ENCODE peak calls at places on chromosomes 6 and 20, in ten cellular contexts. N is choroid plexus epithelial cell; G is breast epithelium; S is CD8-positive, alpha-beta memory T cell; U is left lung; X is fibroblast of mammary gland; R is stomach; F is kidney; Z is cardiac muscle cell; I is H7. E is an unnamed sample.

GRCh38 chr20:11072982-11073381 is 399.2 kb upstream of the JAG1 start:
- DNase-seq in N (no peak), G (no peak), S (no peak), U (no peak), X (no peak), R (no peak), F (no peak), Z (no peak), I (no peak), E (no peak)

GRCh38 chr6:155495011-155495768 is 39.6 kb upstream of the NOX3 start:
- DNase-seq in N (peak), G (no peak), S (no peak), U (no peak), X (peak), R (no peak), F (peak), Z (peak), I (peak), E (peak)

GRCh38 chr6:112163295-112164257 is 76.2 kb downstream of the FAM229B start:
- DNase-seq in N (peak), G (no peak), S (peak), U (peak), X (peak), R (peak), F (no peak), Z (peak), I (peak), E (peak)

GRCh38 chr6:139062921-139063320 is 34.4 kb downstream of the ABRACL start:
- DNase-seq in N (peak), G (no peak), S (no peak), U (no peak), X (peak), R (no peak), F (no peak), Z (no peak), I (no peak), E (peak)

GRCh38 chr20:55478739-55479450 is 526.4 kb downstream of the CBLN4 start:
- DNase-seq in N (no peak), G (no peak), S (no peak), U (no peak), X (no peak), R (no peak), F (no peak), Z (no peak), I (no peak), E (no peak)

GRCh38 chr6:84346372-84346771 is 118.9 kb upstream of the CEP162 start:
- DNase-seq in N (peak), G (no peak), S (no peak), U (no peak), X (peak), R (no peak), F (no peak), Z (no peak), I (no peak), E (peak)

GRCh38 chr6:101509556-101509955 is 116.0 kb downstream of the GRIK2 start:
- DNase-seq in N (no peak), G (no peak), S (no peak), U (no peak), X (no peak), R (no peak), F (no peak), Z (no peak), I (no peak), E (peak)

GRCh38 chr20:57672164-57672563 is 37.7 kb downstream of the PMEPA1 start:
- DNase-seq in N (no peak), G (no peak), S (no peak), U (peak), X (peak), R (no peak), F (no peak), Z (peak), I (no peak), E (no peak)

GRCh38 chr6:139853302-139853992 is 479.0 kb upstream of the CITED2 start:
- DNase-seq in N (no peak), G (no peak), S (no peak), U (no peak), X (no peak), R (no peak), F (no peak), Z (no peak), I (no peak), E (peak)

GRCh38 chr6:89792881-89793280 is 26.7 kb downstream of the MDN1 start:
- DNase-seq in N (peak), G (no peak), S (no peak), U (no peak), X (peak), R (no peak), F (no peak), Z (peak), I (peak), E (peak)

GRCh38 chr6:109515781-109516409 is 32.9 kb upstream of the ZBTB24 start:
- DNase-seq in N (peak), G (no peak), S (no peak), U (no peak), X (peak), R (no peak), F (no peak), Z (no peak), I (no peak), E (no peak)

GRCh38 chr6:38799529-38800184 is 84.5 kb downstream of the DNAH8 start:
- DNase-seq in N (no peak), G (no peak), S (no peak), U (no peak), X (no peak), R (no peak), F (no peak), Z (no peak), I (no peak), E (peak)

GRCh38 chr20:32877507-32877906 is 18.8 kb downstream of the EFCAB8 start:
- DNase-seq in N (peak), G (no peak), S (no peak), U (no peak), X (no peak), R (no peak), F (peak), Z (no peak), I (no peak), E (peak)

GRCh38 chr6:53494076-53494475 is 50.8 kb downstream of the GCLC start:
- DNase-seq in N (no peak), G (no peak), S (no peak), U (no peak), X (peak), R (no peak), F (no peak), Z (no peak), I (no peak), E (no peak)
- H3K4me3 ChIP-seq in N (no peak), G (no peak), S (no peak), U (no peak), X (no peak), R (no peak), F (no peak), Z (no peak), I (no peak), E (no peak)

DNA sequence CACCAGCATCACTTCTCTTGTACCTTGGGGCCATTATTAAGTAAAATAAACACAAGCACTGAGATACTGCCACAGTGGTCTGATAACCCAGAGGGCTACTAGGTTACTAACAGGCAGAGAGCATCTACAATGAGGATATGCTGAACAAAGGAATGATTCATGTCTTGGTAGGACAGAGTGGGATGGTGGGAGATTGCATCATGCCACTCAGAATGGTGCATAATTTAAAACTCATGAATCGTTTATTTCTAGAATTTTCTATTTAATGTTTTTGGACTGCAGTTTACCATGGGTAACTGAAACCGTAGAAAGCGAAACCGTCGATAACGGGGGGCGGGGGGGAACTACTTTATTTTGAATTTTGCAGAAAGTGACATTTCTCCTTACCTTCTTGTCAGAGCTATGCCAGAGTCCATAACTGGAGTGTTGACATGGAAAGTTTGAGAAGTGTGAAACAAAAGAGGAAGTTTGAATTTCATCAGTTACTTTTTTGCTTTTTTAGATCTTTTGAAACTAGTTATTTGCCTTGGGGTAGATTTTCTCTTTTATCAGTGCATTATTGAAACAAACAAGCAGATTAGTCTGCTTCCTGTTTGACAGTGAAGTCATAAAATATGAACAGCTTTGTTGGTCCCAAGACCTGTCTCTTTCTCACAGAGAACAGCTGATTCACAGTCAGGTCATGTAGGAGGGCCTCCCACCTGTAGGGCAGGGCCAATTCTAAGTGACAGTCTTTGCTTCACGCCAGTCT is 124.9 kb downstream of the KLHL32 start:
- DNase-seq in N (no peak), G (no peak), S (no peak), U (no peak), X (peak), R (no peak), F (no peak), Z (no peak), I (no peak), E (no peak)
- H3K4me3 ChIP-seq in N (no peak), G (peak), S (no peak), U (no peak), X (no peak), R (no peak), F (no peak), Z (no peak), I (no peak), E (no peak)

GRCh38 chr6:2630891-2631458 is 119.7 kb downstream of the MYLK4 start:
- DNase-seq in N (peak), G (no peak), S (no peak), U (no peak), X (peak), R (no peak), F (no peak), Z (no peak), I (no peak), E (peak)
- H3K4me3 ChIP-seq in N (no peak), G (no peak), S (no peak), U (no peak), X (no peak), R (no peak), F (no peak), Z (no peak), I (no peak), E (no peak)

GRCh38 chr6:15531973-15532372 is 130.9 kb downstream of the DTNBP1 start:
- DNase-seq in N (no peak), G (no peak), S (no peak), U (no peak), X (no peak), R (no peak), F (no peak), Z (no peak), I (no peak), E (no peak)

GRCh38 chr6:15526129-15526764 is 136.6 kb downstream of the DTNBP1 start:
- DNase-seq in N (no peak), G (no peak), S (no peak), U (no peak), X (no peak), R (no peak), F (no peak), Z (no peak), I (peak), E (no peak)

GRCh38 chr6:15527838-15528617 is 134.8 kb downstream of the DTNBP1 start:
- DNase-seq in N (no peak), G (no peak), S (no peak), U (no peak), X (no peak), R (no peak), F (no peak), Z (no peak), I (no peak), E (no peak)

GRCh38 chr6:15530411-15530810 is 132.4 kb downstream of the DTNBP1 start:
- DNase-seq in N (no peak), G (no peak), S (no peak), U (no peak), X (no peak), R (no peak), F (no peak), Z (no peak), I (no peak), E (no peak)

GRCh38 chr6:15528870-15529269 is 134.0 kb downstream of the DTNBP1 start:
- DNase-seq in N (no peak), G (no peak), S (no peak), U (no peak), X (no peak), R (no peak), F (no peak), Z (no peak), I (no peak), E (no peak)
- H3K4me3 ChIP-seq in N (no peak), G (no peak), S (no peak), U (no peak), X (no peak), R (no peak), F (no peak), Z (no peak), I (no peak), E (no peak)

E was measured in cardiac fibroblast.